ENCODE peak calls at places on chromosome 5, in five cellular contexts. V is uterus, N is adrenal gland, K is kidney, Y is RWPE1. A is an unnamed sample.

GRCh38 chr5:142841511-142842255 is 71.5 kb downstream of the ARHGAP26 start:
- DNase-seq in V (peak; percentile 73), N (no peak), K (no peak), Y (no peak), A (no peak)

GRCh38 chr5:130496215-130496614 is 592.0 kb downstream of the CHSY3 start:
- DNase-seq in V (no peak), N (no peak), K (no peak), Y (peak; percentile 55), A (no peak)

GRCh38 chr5:77563475-77563874 is 71.4 kb upstream of the WDR41 start:
- DNase-seq in V (no peak), N (no peak), K (no peak), Y (no peak), A (no peak)

GRCh38 chr5:173213236-173213933 is 21.6 kb downstream of the NKX2-5 start:
- DNase-seq in V (no peak), N (no peak), K (no peak), Y (no peak), A (no peak)

GRCh38 chr5:35778259-35778769 is 78.4 kb upstream of the IL7R start:
- DNase-seq in V (no peak), N (no peak), K (no peak), Y (no peak), A (no peak)

GRCh38 chr5:172050070-172050469 is 43.6 kb upstream of the FBXW11 start:
- DNase-seq in V (no peak), N (no peak), K (no peak), Y (no peak), A (no peak)

GRCh38 chr5:125433457-125433856 is 687.0 kb upstream of the ZNF608 start:
- DNase-seq in V (no peak), N (no peak), K (no peak), Y (no peak), A (no peak)

GRCh38 chr5:59887274-59887673 is 6.3 kb downstream of the PDE4D start:
- DNase-seq in V (no peak), N (no peak), K (no peak), Y (no peak), A (no peak)

GRCh38 chr5:169848792-169849191 is 131.5 kb downstream of the INSYN2B start:
- DNase-seq in V (no peak), N (no peak), K (no peak), Y (no peak), A (no peak)

GRCh38 chr5:169848271-169848670 is 132.0 kb downstream of the INSYN2B start:
- DNase-seq in V (no peak), N (no peak), K (no peak), Y (no peak), A (no peak)

GRCh38 chr5:169847519-169847918 is 132.8 kb downstream of the INSYN2B start:
- DNase-seq in V (no peak), N (no peak), K (no peak), Y (no peak), A (no peak)

DNA sequence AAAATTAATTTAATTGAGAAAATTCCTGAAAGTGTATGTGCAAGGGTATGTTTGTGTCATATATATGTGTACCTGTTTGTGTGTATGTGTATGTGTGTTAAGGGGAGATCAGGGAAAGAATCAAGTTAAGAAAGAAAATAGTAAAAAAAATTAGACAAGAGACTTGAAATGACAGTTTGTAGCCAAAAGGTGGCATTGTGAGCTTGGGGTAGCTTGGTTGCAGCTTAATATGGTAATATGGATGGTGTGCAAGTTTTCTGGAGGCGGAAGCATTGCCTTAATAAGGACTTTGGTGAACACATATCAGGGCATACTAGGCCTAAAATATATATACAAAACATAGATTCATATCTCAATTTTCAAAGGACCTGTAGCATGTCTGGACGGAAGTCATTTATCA is 129.9 kb downstream of the INSYN2B start:
- DNase-seq in V (no peak), N (no peak), K (no peak), Y (no peak), A (no peak)
- TF ChIP-seq CTCF in V (no peak), N (no peak), K (no peak), Y (no peak), A (peak; percentile 6)

GRCh38 chr5:75325242-75325641 is 11.8 kb upstream of the HMGCR start:
- DNase-seq in V (no peak), N (no peak), K (no peak), Y (no peak), A (no peak)
- TF ChIP-seq CTCF in V (no peak), N (peak; percentile 3), K (no peak), Y (no peak), A (no peak)

GRCh38 chr5:143896471-143896870 is 84.5 kb downstream of the HMHB1 start:
- DNase-seq in V (no peak), N (no peak), K (no peak), Y (no peak), A (no peak)

GRCh38 chr5:143893638-143894037 is 81.7 kb downstream of the HMHB1 start:
- DNase-seq in V (no peak), N (no peak), K (no peak), Y (no peak), A (no peak)

GRCh38 chr5:143898914-143899591 is 87.1 kb downstream of the HMHB1 start:
- DNase-seq in V (no peak), N (no peak), K (no peak), Y (no peak), A (no peak)

GRCh38 chr5:143898381-143898780 is 86.4 kb downstream of the HMHB1 start:
- DNase-seq in V (no peak), N (no peak), K (no peak), Y (no peak), A (no peak)

GRCh38 chr5:143896981-143897380 is 85.0 kb downstream of the HMHB1 start:
- DNase-seq in V (no peak), N (no peak), K (no peak), Y (peak; percentile 26), A (no peak)
- TF ChIP-seq CTCF in V (no peak), N (no peak), K (no peak), Y (no peak), A (no peak)

DNA sequence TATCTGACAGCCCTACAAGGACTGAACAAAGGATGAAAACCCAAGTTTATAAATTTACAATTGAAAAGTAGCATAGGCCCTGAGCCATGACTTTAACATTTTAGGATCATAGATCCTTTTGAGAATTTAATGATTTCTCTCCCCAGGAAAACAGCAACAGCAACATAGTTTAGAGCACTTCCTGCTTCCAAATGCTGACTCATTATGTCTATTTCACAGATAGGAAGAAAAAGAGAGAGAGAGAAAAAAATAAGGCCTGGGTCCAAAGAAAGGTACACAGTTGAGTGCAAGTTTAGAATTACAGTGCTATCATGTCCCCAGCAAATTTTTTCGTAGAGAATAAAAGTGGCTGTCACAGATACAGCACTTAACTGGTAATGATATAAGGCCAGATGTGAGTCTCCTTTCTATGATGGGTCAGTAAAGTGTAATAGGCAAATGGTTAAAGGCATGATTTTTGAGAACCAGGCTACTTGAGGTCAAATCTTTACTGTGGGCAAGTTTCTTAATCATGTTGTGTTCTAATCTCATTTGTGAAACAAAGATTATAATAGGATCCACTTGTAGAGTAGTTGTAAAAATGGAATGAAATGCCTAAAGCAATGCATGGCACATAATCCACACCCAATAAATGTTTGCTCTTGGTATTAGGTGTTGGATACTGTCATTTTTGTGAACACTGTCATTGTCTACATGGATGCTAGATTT is 12.3 kb upstream of the PPP2R2B start:
- DNase-seq in V (no peak), N (no peak), K (no peak), Y (no peak), A (no peak)
- TF ChIP-seq CTCF in V (no peak), N (no peak), K (no peak), Y (no peak), A (no peak)

DNA sequence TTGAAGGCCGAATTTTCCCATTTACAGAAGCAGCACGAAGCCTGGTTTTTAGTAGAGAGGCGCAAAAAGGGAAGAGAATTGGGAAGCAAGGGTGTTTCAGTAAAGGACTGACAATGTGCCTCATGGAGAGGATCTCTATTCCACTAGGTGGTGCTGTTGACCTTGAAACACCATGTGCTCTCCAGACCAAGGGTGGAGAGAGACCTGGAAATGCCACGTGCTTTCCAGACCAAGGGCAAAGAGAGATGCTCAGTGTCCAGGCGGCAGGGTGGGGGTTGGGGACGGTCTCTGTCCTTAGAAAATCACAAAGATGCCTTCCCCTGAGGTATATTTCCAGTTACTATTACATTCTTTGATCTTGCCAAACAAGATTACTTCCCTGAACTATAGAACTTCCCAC is 425.3 kb downstream of the CSNK1G3 start:
- DNase-seq in V (no peak), N (peak; percentile 19), K (no peak), Y (peak; percentile 36), A (no peak)
- TF ChIP-seq CTCF in V (peak; percentile 34), N (peak; percentile 35), K (peak; percentile 47), Y (peak; percentile 59), A (peak; percentile 58)

GRCh38 chr5:111063709-111064322 is 7.7 kb upstream of the TSLP start:
- DNase-seq in V (no peak), N (no peak), K (no peak), Y (peak; percentile 60), A (no peak)
- TF ChIP-seq CTCF in V (no peak), N (peak; percentile 11), K (peak; percentile 60), Y (peak; percentile 78), A (peak; percentile 45)